ENCODE peak calls at places on chromosomes 16 and 17, in seven cellular contexts. One of them, this sample, is unnamed.

GRCh38 chr16:11255737-11256656 is at the start of gene SOCS1:
- DNase-seq in lung: peak
- DNase-seq in NCI-H2081: peak
- DNase-seq in HTR-8/SVneo: peak
- DNase-seq in WTC11: peak
- DNase-seq in cardiac fibroblast: peak
- DNase-seq in mesenchymal stem cell: peak
- DNase-seq in this sample: peak

GRCh38 chr17:75771334-75772281 is 6.6 kb upstream of the GALK1 start:
- DNase-seq in lung: no peak
- DNase-seq in NCI-H2081: no peak
- DNase-seq in HTR-8/SVneo: no peak
- DNase-seq in WTC11: no peak
- DNase-seq in cardiac fibroblast: peak
- DNase-seq in mesenchymal stem cell: peak
- DNase-seq in this sample: no peak

GRCh38 chr16:22318690-22319358 is 21.6 kb downstream of the POLR3E start:
- DNase-seq in lung: no peak
- DNase-seq in NCI-H2081: no peak
- DNase-seq in HTR-8/SVneo: peak
- DNase-seq in WTC11: peak
- DNase-seq in cardiac fibroblast: peak
- DNase-seq in mesenchymal stem cell: peak
- DNase-seq in this sample: peak

GRCh38 chr17:79453481-79453880 is 157.4 kb downstream of the RBFOX3 start:
- DNase-seq in lung: no peak
- DNase-seq in NCI-H2081: no peak
- DNase-seq in HTR-8/SVneo: no peak
- DNase-seq in WTC11: no peak
- DNase-seq in cardiac fibroblast: no peak
- DNase-seq in mesenchymal stem cell: no peak
- DNase-seq in this sample: no peak

GRCh38 chr17:74749262-74750038 is 1.0 kb downstream of the NHERF1 start:
- DNase-seq in lung: no peak
- DNase-seq in NCI-H2081: no peak
- DNase-seq in HTR-8/SVneo: peak
- DNase-seq in WTC11: no peak
- DNase-seq in cardiac fibroblast: no peak
- DNase-seq in mesenchymal stem cell: peak
- DNase-seq in this sample: no peak

GRCh38 chr16:66287916-66288315 is 78.6 kb upstream of the CDH5 start:
- DNase-seq in lung: no peak
- DNase-seq in NCI-H2081: no peak
- DNase-seq in HTR-8/SVneo: no peak
- DNase-seq in WTC11: no peak
- DNase-seq in cardiac fibroblast: no peak
- DNase-seq in mesenchymal stem cell: no peak
- DNase-seq in this sample: no peak

GRCh38 chr16:66020061-66020460 is 346.4 kb upstream of the CDH5 start:
- DNase-seq in lung: no peak
- DNase-seq in NCI-H2081: no peak
- DNase-seq in HTR-8/SVneo: peak
- DNase-seq in WTC11: no peak
- DNase-seq in cardiac fibroblast: no peak
- DNase-seq in mesenchymal stem cell: no peak
- DNase-seq in this sample: no peak

GRCh38 chr17:32536736-32537646 is 50.2 kb downstream of the CDK5R1 start:
- DNase-seq in lung: no peak
- DNase-seq in NCI-H2081: no peak
- DNase-seq in HTR-8/SVneo: no peak
- DNase-seq in WTC11: no peak
- DNase-seq in cardiac fibroblast: peak
- DNase-seq in mesenchymal stem cell: peak
- DNase-seq in this sample: no peak

GRCh38 chr17:35227546-35227945 is 15.3 kb upstream of the SLFN5 start:
- DNase-seq in lung: no peak
- DNase-seq in NCI-H2081: no peak
- DNase-seq in HTR-8/SVneo: no peak
- DNase-seq in WTC11: no peak
- DNase-seq in cardiac fibroblast: no peak
- DNase-seq in mesenchymal stem cell: no peak
- DNase-seq in this sample: no peak

GRCh38 chr16:60392380-60392779 is 1643.9 kb downstream of the CDH8 start:
- DNase-seq in lung: no peak
- DNase-seq in NCI-H2081: no peak
- DNase-seq in HTR-8/SVneo: no peak
- DNase-seq in WTC11: no peak
- DNase-seq in cardiac fibroblast: no peak
- DNase-seq in mesenchymal stem cell: no peak
- DNase-seq in this sample: no peak

GRCh38 chr16:3645504-3646347 is 8.8 kb upstream of the DNASE1 start:
- DNase-seq in lung: no peak
- DNase-seq in NCI-H2081: no peak
- DNase-seq in HTR-8/SVneo: no peak
- DNase-seq in WTC11: peak
- DNase-seq in cardiac fibroblast: peak
- DNase-seq in mesenchymal stem cell: peak
- DNase-seq in this sample: peak